ENCODE peak calls at places on chromosomes 3 and 15, in eight cellular contexts. P is hepatocyte, Q is spleen, O is aorta, I is mammary epithelial cell, S is IMR-90, Y is tibial artery, X is heart right ventricle. V is an unnamed sample.

GRCh38 chr3:184320099-184320445 is 5.7 kb downstream of the EIF4G1 start:
- DNase-seq in P (peak; percentile 87), Y (peak; percentile 99), S (peak; percentile 97), O (peak; percentile 98), X (peak; percentile 96), Q (peak; percentile 93), I (peak; percentile 90), V (no peak)

GRCh38 chr15:77606142-77607034 is 26.3 kb downstream of the LINGO1 start:
- DNase-seq in Q (no peak), I (no peak), O (no peak), S (peak; percentile 13), P (no peak), Y (no peak), X (no peak), V (no peak)

GRCh38 chr15:77821188-77821958 is 188.7 kb upstream of the LINGO1 start:
- DNase-seq in S (peak; percentile 47), Y (no peak), I (peak; percentile 36), P (peak; percentile 84), O (no peak), X (peak; percentile 48), Q (no peak), V (peak; percentile 39)

GRCh38 chr15:32979710-32980109 is 214.8 kb downstream of the FMN1 start:
- DNase-seq in Y (no peak), P (no peak), O (no peak), X (no peak), S (peak; percentile 98), Q (no peak), I (peak; percentile 61), V (no peak)

GRCh38 chr3:157738441-157738840 is 235.2 kb upstream of the VEPH1 start:
- DNase-seq in Q (no peak), Y (no peak), O (no peak), X (no peak), I (no peak), P (no peak), S (no peak), V (no peak)

GRCh38 chr3:69032137-69032536 is 18.7 kb upstream of the EOGT start:
- DNase-seq in S (peak; percentile 71), X (no peak), O (no peak), Y (no peak), Q (no peak), P (no peak), I (peak; percentile 13), V (no peak)

GRCh38 chr15:48373855-48374421 is 42.7 kb downstream of the DUT start:
- DNase-seq in P (peak; percentile 15), S (peak; percentile 81), Y (no peak), O (peak; percentile 81), I (peak; percentile 75), Q (no peak), X (no peak), V (no peak)

GRCh38 chr15:88243895-88244787 is 12.4 kb downstream of the NTRK3 start:
- DNase-seq in Q (no peak), Y (no peak), P (peak; percentile 40), O (no peak), S (peak; percentile 13), I (peak; percentile 36), X (no peak), V (no peak)

GRCh38 chr3:62672988-62673313 is 202.3 kb downstream of the CADPS start:
- DNase-seq in O (no peak), Q (no peak), I (no peak), X (no peak), Y (no peak), S (no peak), P (no peak), V (no peak)

GRCh38 chr15:99408236-99409096 is 157.2 kb downstream of the LRRC28 start:
- DNase-seq in S (peak; percentile 86), Q (no peak), I (peak; percentile 39), O (peak; percentile 77), Y (peak; percentile 81), P (no peak), X (peak; percentile 70), V (no peak)

GRCh38 chr3:16266714-16267113 is 1.7 kb downstream of the OXNAD1 start:
- DNase-seq in P (no peak), Q (no peak), X (no peak), I (no peak), Y (no peak), S (no peak), O (no peak), V (no peak)

GRCh38 chr3:150370982-150371381 is 37.1 kb upstream of the TSC22D2 start:
- DNase-seq in S (no peak), X (no peak), P (no peak), I (no peak), Y (no peak), O (no peak), Q (no peak), V (no peak)

GRCh38 chr3:150370129-150370602 is 37.9 kb upstream of the TSC22D2 start:
- DNase-seq in Q (no peak), Y (peak; percentile 79), S (peak; percentile 97), P (peak; percentile 91), O (no peak), I (peak; percentile 96), X (peak; percentile 62), V (no peak)

GRCh38 chr3:150373234-150373633 is 34.9 kb upstream of the TSC22D2 start:
- DNase-seq in X (no peak), P (no peak), Y (no peak), O (no peak), I (no peak), Q (no peak), S (no peak), V (no peak)

GRCh38 chr3:150371741-150372254 is 36.3 kb upstream of the TSC22D2 start:
- DNase-seq in S (peak; percentile 99), I (peak; percentile 98), X (peak; percentile 86), Q (no peak), P (peak; percentile 92), Y (no peak), O (no peak), V (no peak)

DNA sequence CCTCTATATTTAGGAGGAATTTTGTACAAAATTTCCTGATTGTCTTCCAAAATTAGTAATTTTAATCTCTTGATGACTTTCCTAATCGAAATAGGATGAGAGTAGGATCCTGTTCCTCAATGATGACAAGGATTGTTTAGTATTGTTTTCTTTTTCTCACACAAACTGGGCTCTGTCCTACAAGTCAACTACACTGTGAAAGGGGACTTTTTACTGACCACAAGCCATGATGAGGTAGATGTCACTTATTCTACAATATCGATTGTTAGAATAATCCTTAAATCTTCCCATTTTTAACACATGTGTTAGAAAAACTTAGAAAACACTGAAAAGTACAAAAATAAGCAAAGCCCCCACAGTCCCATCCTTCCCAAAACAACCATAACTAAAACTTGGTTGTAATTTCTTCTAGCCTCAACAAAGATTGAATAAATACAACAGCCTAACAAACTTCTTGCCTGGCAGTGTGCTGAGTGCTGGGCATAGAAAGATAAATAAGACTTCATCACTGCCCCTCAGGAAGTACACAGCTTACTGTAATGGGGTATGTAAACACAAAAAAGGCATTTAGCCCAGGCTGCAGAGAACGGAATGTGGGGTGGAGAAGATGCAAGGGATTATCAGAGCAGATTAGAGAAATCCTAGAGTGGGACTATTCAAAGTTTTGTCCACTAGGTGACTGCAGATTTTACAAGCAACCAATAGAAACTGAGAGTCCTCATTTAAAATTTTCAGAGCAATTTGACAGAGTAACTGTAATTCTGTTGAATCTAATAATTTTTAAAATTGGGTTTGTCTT is 35.6 kb upstream of the TSC22D2 start:
- DNase-seq in Q (no peak), S (peak; percentile 50), I (no peak), Y (no peak), O (no peak), P (no peak), X (no peak), V (no peak)
- H3K4me3 ChIP-seq in Q (no peak overlapping the region), S (no peak overlapping the region), I (no peak overlapping the region), Y (no peak overlapping the region), O (no peak overlapping the region), P (no peak overlapping the region), X (peak overlapping the region; percentile 43), V (no peak overlapping the region)

GRCh38 chr3:170164720-170165119 is 16.8 kb downstream of the PHC3 start:
- DNase-seq in Y (no peak), I (no peak), P (no peak), Q (no peak), S (no peak), O (no peak), X (no peak), V (no peak)
- H3K36me3 ChIP-seq in Y (peaks cover 24% of the 10 kb centered on the region), I (peaks cover 2% of the 10 kb centered on the region), P (no peaks in the 10 kb centered on the region), Q (peaks cover 69% of the 10 kb centered on the region), S (peaks cover 37% of the 10 kb centered on the region), O (peaks cover 2% of the 10 kb centered on the region), X (no peaks in the 10 kb centered on the region), V (peaks cover 7% of the 10 kb centered on the region)

GRCh38 chr15:67827561-67828378 is 2.5 kb downstream of the SKOR1 start:
- DNase-seq in Q (peak; percentile 59), Y (peak; percentile 55), X (no peak), P (no peak), S (no peak), O (peak; percentile 75), I (no peak), V (no peak)

GRCh38 chr15:67828969-67829646 is 3.8 kb downstream of the SKOR1 start:
- DNase-seq in X (no peak), Y (peak; percentile 37), Q (peak; percentile 52), I (no peak), P (no peak), S (no peak), O (peak; percentile 69), V (no peak)

GRCh38 chr15:67826717-67827560 is 1.6 kb downstream of the SKOR1 start:
- DNase-seq in P (no peak), I (no peak), O (peak; percentile 73), S (no peak), Y (peak; percentile 50), Q (peak; percentile 56), X (no peak), V (no peak)

GRCh38 chr15:67829647-67830504 is 4.6 kb downstream of the SKOR1 start:
- DNase-seq in P (no peak), X (no peak), O (peak; percentile 65), Y (peak; percentile 57), I (no peak), Q (peak; percentile 59), S (no peak), V (no peak)

DNA sequence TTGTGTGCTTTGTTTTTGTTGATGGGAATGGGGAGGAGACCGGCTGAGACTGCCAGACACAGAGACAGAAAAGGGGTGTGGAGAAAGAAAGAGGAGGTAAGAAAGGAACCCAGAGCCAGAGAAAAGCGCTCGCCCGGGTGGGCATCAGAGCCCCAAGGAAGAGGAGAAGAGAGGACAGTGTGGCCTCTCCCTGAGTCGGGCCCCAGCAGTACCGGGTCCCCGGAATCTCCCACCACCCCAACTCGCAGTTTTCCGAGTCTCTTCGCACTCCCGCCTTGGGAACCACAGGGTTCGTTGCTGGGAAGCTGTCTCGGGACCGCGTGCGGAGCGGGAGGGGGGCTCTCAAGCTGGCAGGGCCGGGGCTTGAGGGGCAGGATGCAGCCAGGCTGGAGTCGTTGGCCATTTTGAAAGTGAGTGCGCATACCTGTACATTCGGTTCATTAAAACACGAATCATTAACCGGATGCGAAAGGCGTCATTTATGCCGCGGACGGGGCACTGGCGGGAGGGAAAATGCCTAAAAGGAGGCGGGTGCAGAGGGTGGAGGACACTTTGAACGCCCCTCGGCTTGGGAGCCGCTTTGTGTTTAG is 3.2 kb downstream of the SKOR1 start:
- DNase-seq in S (no peak), Y (peak; percentile 61), I (no peak), P (no peak), O (peak; percentile 64), X (no peak), Q (peak; percentile 48), V (no peak)
- H3K27me3 ChIP-seq in S (peaks cover 95% of the 10 kb centered on the region), Y (peaks cover 100% of the 10 kb centered on the region), I (peaks cover 72% of the 10 kb centered on the region), P (peaks cover 95% of the 10 kb centered on the region), O (no peaks in the 10 kb centered on the region), X (peaks cover 100% of the 10 kb centered on the region), Q (peaks cover 31% of the 10 kb centered on the region), V (peaks cover 6% of the 10 kb centered on the region)

DNA sequence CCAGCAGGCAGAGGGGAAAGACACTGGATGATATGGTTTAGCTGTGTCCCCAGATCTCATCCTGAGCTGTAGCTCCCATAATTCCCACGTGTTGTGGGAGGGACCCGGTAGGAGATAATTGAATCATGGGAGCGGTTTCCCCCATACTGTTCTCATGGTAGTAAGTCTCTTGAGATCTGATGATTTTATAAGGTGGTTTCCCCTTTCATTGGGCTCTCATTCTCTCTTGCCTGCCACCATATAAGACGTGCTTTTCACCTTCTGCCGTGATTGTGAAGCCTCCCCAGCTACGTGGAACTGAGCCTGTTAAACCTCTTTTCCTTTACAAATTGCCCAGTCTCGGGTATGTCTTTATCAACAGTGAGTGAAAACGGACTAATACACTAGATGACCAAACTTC is 116.1 kb upstream of the SLCO3A1 start:
- DNase-seq in I (no peak), Q (no peak), S (no peak), P (no peak), O (no peak), Y (no peak), X (no peak), V (no peak)
- H3K4me3 ChIP-seq in I (no peak overlapping the region), Q (no peak overlapping the region), S (no peak overlapping the region), P (no peak overlapping the region), O (no peak overlapping the region), Y (no peak overlapping the region), X (no peak overlapping the region), V (no peak overlapping the region)

V was measured in GM06990.